ENCODE peak calls at places on chromosomes 12 and 14, in nine cellular contexts. M, D, Y, L, U, W, N, O and H are unnamed samples.

GRCh38 chr14:20622816-20623291 is 18.6 kb downstream of the OR6S1 start:
- DNase-seq in M (no peak), D (no peak), Y (no peak), L (no peak), U (no peak), W (no peak), N (no peak), O (no peak), H (no peak)

GRCh38 chr14:61730756-61731373 is 31.4 kb upstream of the SNAPC1 start:
- DNase-seq in M (no peak), D (no peak), Y (no peak), L (no peak), U (no peak), W (no peak), N (no peak), O (no peak), H (no peak)

GRCh38 chr12:105449406-105449805 is 118.9 kb downstream of the C12orf75 start:
- DNase-seq in M (no peak), D (no peak), Y (no peak), L (no peak), U (no peak), W (no peak), N (no peak), O (no peak), H (no peak)

GRCh38 chr12:26941251-26941650 is 3.0 kb downstream of the FGFR1OP2 start:
- DNase-seq in M (no peak), D (no peak), Y (no peak), L (no peak), U (no peak), W (no peak), N (no peak), O (no peak), H (no peak)

GRCh38 chr12:109393437-109394345 is 46.0 kb downstream of the MYO1H start:
- DNase-seq in M (peak), D (peak), Y (peak), L (no peak), U (peak), W (no peak), N (peak), O (peak), H (peak)

GRCh38 chr12:62840311-62840710 is 94.6 kb downstream of the PPM1H start:
- DNase-seq in M (no peak), D (no peak), Y (no peak), L (no peak), U (no peak), W (no peak), N (no peak), O (no peak), H (no peak)

GRCh38 chr12:122946690-122947271 is 19.5 kb downstream of the ABCB9 start:
- DNase-seq in M (no peak), D (peak), Y (no peak), L (peak), U (peak), W (peak), N (peak), O (no peak), H (peak)

GRCh38 chr12:79982371-79983062 is 47.6 kb upstream of the PPP1R12A start:
- DNase-seq in M (no peak), D (no peak), Y (no peak), L (no peak), U (no peak), W (no peak), N (no peak), O (no peak), H (no peak)

GRCh38 chr12:3117144-3117581 is 40.0 kb downstream of the TSPAN9 start:
- DNase-seq in M (no peak), D (no peak), Y (no peak), L (no peak), U (no peak), W (no peak), N (no peak), O (no peak), H (no peak)

GRCh38 chr12:57182918-57183575 is 33.5 kb upstream of the NXPH4 start:
- DNase-seq in M (peak), D (peak), Y (peak), L (peak), U (peak), W (peak), N (peak), O (peak), H (peak)

GRCh38 chr14:22569749-22570131 is 19.3 kb downstream of the DAD1 start:
- DNase-seq in M (no peak), D (no peak), Y (no peak), L (no peak), U (no peak), W (no peak), N (peak), O (no peak), H (no peak)

GRCh38 chr12:82896979-82897378 is 210.3 kb downstream of the TMTC2 start:
- DNase-seq in M (no peak), D (no peak), Y (no peak), L (no peak), U (no peak), W (no peak), N (no peak), O (no peak), H (no peak)